ENCODE peak calls at places on chromosomes 13 and 19, in seven cellular contexts. T is epithelial cell of esophagus, N is HFF-Myc, V is fibroblast of lung, F is RWPE1, Y is AG04449, W is AG10803. I is an unnamed sample.
A peak's percentile ranks its signal among the peaks of the same experiment; 100 is the strongest.

GRCh38 chr13:46211521-46212351 is at the start of gene LRRC63:
- DNase-seq in T (peak; percentile 46), N (no peak), V (peak; percentile 30), F (peak; percentile 40), Y (no peak), W (peak; percentile 44), I (peak; percentile 82)

GRCh38 chr19:35736913-35737886 is 5.1 kb downstream of the IGFLR1 start:
- DNase-seq in T (peak; percentile 34), N (no peak), V (no peak), F (no peak), Y (no peak), W (no peak), I (no peak)

GRCh38 chr19:33665776-33666175 is 44.0 kb downstream of the CHST8 start:
- DNase-seq in T (no peak), N (no peak), V (no peak), F (no peak), Y (no peak), W (no peak), I (no peak)

GRCh38 chr13:39955560-39955959 is 300.1 kb downstream of the COG6 start:
- DNase-seq in T (no peak), N (no peak), V (no peak), F (no peak), Y (no peak), W (no peak), I (no peak)

GRCh38 chr19:50944795-50945194 is 8.0 kb downstream of the KLK5 start:
- DNase-seq in T (no peak), N (no peak), V (no peak), F (no peak), Y (no peak), W (no peak), I (no peak)

GRCh38 chr19:2777952-2778683 is 5.0 kb downstream of the SGTA start:
- DNase-seq in T (no peak), N (no peak), V (no peak), F (no peak), Y (no peak), W (no peak), I (no peak)

GRCh38 chr13:98468352-98468751 is 108.6 kb downstream of the STK24 start:
- DNase-seq in T (no peak), N (no peak), V (no peak), F (no peak), Y (no peak), W (no peak), I (no peak)

GRCh38 chr19:30155529-30156200 is 213.6 kb downstream of the URI1 start:
- DNase-seq in T (no peak), N (no peak), V (no peak), F (no peak), Y (no peak), W (no peak), I (no peak)

GRCh38 chr13:46631184-46631542 is 78.2 kb downstream of the LRCH1 start:
- DNase-seq in T (no peak), N (no peak), V (no peak), F (no peak), Y (no peak), W (no peak), I (no peak)

GRCh38 chr13:34344761-34345600 is 527.0 kb downstream of the RFC3 start:
- DNase-seq in T (no peak), N (no peak), V (no peak), F (no peak), Y (no peak), W (no peak), I (no peak)

GRCh38 chr19:55340144-55340783 is 588 bp downstream of the KMT5C start:
- DNase-seq in T (no peak), N (no peak), V (no peak), F (no peak), Y (no peak), W (no peak), I (no peak)

GRCh38 chr19:48812094-48812929 is 1.5 kb upstream of the BCAT2 start:
- DNase-seq in T (peak; percentile 72), N (no peak), V (peak; percentile 80), F (peak; percentile 87), Y (no peak), W (peak; percentile 67), I (peak; percentile 95)

GRCh38 chr19:48814895-48815294 is 4.1 kb upstream of the BCAT2 start:
- DNase-seq in T (no peak), N (no peak), V (no peak), F (no peak), Y (no peak), W (no peak), I (no peak)

GRCh38 chr19:48810151-48810550 is 678 bp downstream of the BCAT2 start:
- DNase-seq in T (no peak), N (no peak), V (no peak), F (no peak), Y (no peak), W (no peak), I (peak; percentile 22)

GRCh38 chr19:48815870-48816501 is 5.2 kb upstream of the BCAT2 start:
- DNase-seq in T (peak; percentile 24), N (no peak), V (no peak), F (no peak), Y (no peak), W (peak; percentile 45), I (peak; percentile 48)

GRCh38 chr19:48813123-48813911 is 2.5 kb upstream of the BCAT2 start:
- DNase-seq in T (no peak), N (no peak), V (no peak), F (no peak), Y (no peak), W (no peak), I (peak; percentile 25)
- TF ChIP-seq CTCF in T (no peak), N (peak; percentile 31), V (no peak), F (no peak), Y (no peak), W (no peak), I (no peak)

DNA sequence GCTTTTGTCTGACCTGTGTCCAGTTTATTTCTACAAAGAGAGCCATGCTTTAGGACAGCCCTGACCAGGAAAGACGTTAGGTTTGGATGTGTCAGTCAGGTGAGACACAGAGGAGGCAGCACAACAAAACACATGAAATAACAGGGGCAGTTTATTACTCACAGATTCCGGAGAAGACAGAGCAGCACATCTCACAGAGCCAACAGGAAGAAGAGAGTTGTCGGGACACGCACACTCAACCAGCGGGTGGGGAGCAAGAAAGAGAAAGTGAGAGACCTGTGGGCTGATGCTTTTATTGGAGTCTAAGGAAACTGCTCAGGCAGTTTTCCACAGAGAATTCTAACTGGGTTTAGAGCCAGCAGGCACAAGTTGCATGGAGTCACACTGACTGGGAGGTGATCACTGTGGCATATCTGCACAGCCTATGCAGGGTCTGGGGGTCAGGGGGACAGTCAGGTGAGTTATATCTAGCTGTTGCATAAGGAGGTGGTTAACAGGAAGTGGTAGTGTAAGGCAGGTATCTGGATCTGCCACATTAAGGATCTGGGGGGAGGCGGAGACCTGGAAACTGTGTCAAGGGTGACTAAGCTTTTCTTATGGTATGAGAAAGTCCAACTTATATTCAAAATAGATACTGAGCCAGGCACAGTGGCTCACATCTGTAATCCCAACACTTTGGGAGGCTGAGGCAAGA is 24.1 kb upstream of the CEACAM20 start:
- DNase-seq in T (peak; percentile 97), N (no peak), V (no peak), F (peak; percentile 77), Y (no peak), W (no peak), I (no peak)
- TF ChIP-seq CTCF in T (no peak), N (no peak), V (no peak), F (no peak), Y (no peak), W (no peak), I (no peak)

GRCh38 chr19:14022469-14022868 is 5.5 kb upstream of the RLN3 start:
- DNase-seq in T (no peak), N (no peak), V (peak; percentile 33), F (no peak), Y (no peak), W (peak; percentile 64), I (no peak)

GRCh38 chr19:14027856-14028450 is at the start of gene RLN3:
- DNase-seq in T (no peak), N (no peak), V (no peak), F (no peak), Y (no peak), W (no peak), I (no peak)

GRCh38 chr19:14019100-14019499 is 8.8 kb upstream of the RLN3 start:
- DNase-seq in T (no peak), N (no peak), V (no peak), F (no peak), Y (no peak), W (no peak), I (no peak)

GRCh38 chr19:14021474-14021873 is 6.5 kb upstream of the RLN3 start:
- DNase-seq in T (no peak), N (no peak), V (no peak), F (no peak), Y (no peak), W (no peak), I (no peak)

DNA sequence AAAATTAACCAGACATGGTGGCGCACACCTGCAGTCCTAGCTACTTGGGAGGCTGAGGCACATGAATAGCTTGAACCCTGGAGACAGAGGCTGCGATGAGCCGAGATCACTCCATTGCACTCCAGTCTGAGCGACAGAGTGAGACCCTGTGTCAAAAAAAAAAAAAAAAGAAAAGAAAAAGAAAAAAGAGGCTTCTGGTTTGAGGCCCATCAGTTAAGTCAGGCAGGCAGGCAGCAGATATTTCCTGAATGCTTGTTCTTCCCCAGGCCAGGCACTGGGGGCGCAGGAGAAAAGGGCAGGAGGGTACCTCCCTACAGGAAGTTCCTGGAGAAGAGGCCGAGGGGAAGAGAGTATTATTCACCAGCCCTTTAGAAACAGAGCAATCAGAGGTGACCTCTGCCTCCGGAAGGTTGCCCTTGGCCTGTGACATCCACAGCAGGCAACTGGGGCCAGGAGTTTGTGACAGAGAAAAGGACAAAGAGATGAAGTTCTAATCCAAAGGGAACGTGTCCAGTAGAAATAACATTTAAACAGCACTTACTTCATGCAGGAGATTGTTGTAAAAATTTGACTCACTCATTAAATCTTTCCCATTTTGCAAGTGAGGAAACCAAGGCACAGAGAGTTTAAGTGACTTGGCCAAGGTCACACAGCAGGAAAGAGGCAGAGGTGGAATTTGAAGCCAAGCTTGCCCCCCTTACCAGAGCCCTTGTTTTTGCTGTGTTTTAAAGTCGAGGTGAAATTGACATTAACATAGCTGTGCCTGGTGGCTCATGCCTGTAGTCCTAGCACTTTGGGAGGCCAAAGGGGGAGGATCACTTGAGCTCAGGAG is 4.3 kb upstream of the RLN3 start:
- DNase-seq in T (peak; percentile 54), N (no peak), V (no peak), F (peak; percentile 54), Y (no peak), W (peak; percentile 46), I (no peak)
- TF ChIP-seq CTCF in T (peak; percentile 38), N (peak; percentile 39), V (peak; percentile 44), F (peak; percentile 71), Y (peak; percentile 38), W (peak; percentile 53), I (peak; percentile 32)

GRCh38 chr13:111461445-111462149 is 141.2 kb downstream of the TEX29 start:
- DNase-seq in T (no peak), N (no peak), V (no peak), F (no peak), Y (no peak), W (no peak), I (no peak)

GRCh38 chr13:111462221-111462764 is 141.9 kb downstream of the TEX29 start:
- DNase-seq in T (no peak), N (no peak), V (no peak), F (no peak), Y (no peak), W (no peak), I (no peak)

GRCh38 chr13:111459803-111460547 is 139.5 kb downstream of the TEX29 start:
- DNase-seq in T (no peak), N (no peak), V (no peak), F (no peak), Y (no peak), W (no peak), I (no peak)

GRCh38 chr13:111458739-111459138 is 138.3 kb downstream of the TEX29 start:
- DNase-seq in T (no peak), N (no peak), V (no peak), F (no peak), Y (no peak), W (no peak), I (no peak)

GRCh38 chr13:111460548-111461444 is 140.4 kb downstream of the TEX29 start:
- DNase-seq in T (peak; percentile 1), N (peak; percentile 15), V (peak; percentile 70), F (peak; percentile 35), Y (peak; percentile 12), W (peak; percentile 62), I (no peak)
- TF ChIP-seq CTCF in T (no peak), N (peak; percentile 45), V (peak; percentile 42), F (peak; percentile 27), Y (peak; percentile 53), W (peak; percentile 62), I (peak; percentile 25)

I was measured in GM10248.